ENCODE peak calls at places on chromosomes 12 and 14, in eight cellular contexts. Z, N, I, B, J, Q, C and W are unnamed samples.

GRCh38 chr12:48994224-48995060 is 4.7 kb downstream of the DDN start:
- DNase-seq in Z (no peak), N (no peak), I (no peak), B (no peak), J (no peak), Q (no peak), C (no peak), W (no peak)

GRCh38 chr12:81332054-81332453 is 254.2 kb downstream of the ACSS3 start:
- DNase-seq in Z (no peak), N (no peak), I (no peak), B (no peak), J (no peak), Q (no peak), C (no peak), W (no peak)

GRCh38 chr12:44875954-44876553 is at the start of gene NELL2:
- DNase-seq in Z (peak; percentile 32), N (no peak), I (peak; percentile 46), B (no peak), J (no peak), Q (no peak), C (peak; percentile 46), W (peak; percentile 2)

GRCh38 chr12:45498645-45499044 is 230.9 kb upstream of the ARID2 start:
- DNase-seq in Z (no peak), N (no peak), I (no peak), B (no peak), J (no peak), Q (no peak), C (no peak), W (no peak)

GRCh38 chr14:49464885-49465284 is 121.3 kb downstream of the RPS29 start:
- DNase-seq in Z (peak; percentile 20), N (no peak), I (no peak), B (peak; percentile 12), J (no peak), Q (no peak), C (no peak), W (peak; percentile 5)

GRCh38 chr14:39034481-39035296 is 68.3 kb downstream of the SEC23A start:
- DNase-seq in Z (peak; percentile 22), N (no peak), I (no peak), B (no peak), J (no peak), Q (no peak), C (no peak), W (peak; percentile 21)

GRCh38 chr12:46224401-46224800 is 44.4 kb downstream of the SLC38A1 start:
- DNase-seq in Z (no peak), N (no peak), I (no peak), B (no peak), J (peak; percentile 39), Q (no peak), C (no peak), W (no peak)

GRCh38 chr12:62637679-62638078 is 171.1 kb downstream of the MON2 start:
- DNase-seq in Z (no peak), N (no peak), I (no peak), B (no peak), J (no peak), Q (no peak), C (no peak), W (no peak)

GRCh38 chr12:115060477-115061168 is 376.6 kb upstream of the TBX3 start:
- DNase-seq in Z (no peak), N (no peak), I (no peak), B (no peak), J (no peak), Q (no peak), C (no peak), W (no peak)

GRCh38 chr12:128810182-128811127 is 13.3 kb downstream of the SLC15A4 start:
- DNase-seq in Z (no peak), N (no peak), I (no peak), B (no peak), J (no peak), Q (peak; percentile 92), C (no peak), W (no peak)

GRCh38 chr12:31390991-31391390 is 65.0 kb upstream of the SINHCAF start:
- DNase-seq in Z (no peak), N (no peak), I (no peak), B (no peak), J (no peak), Q (no peak), C (no peak), W (no peak)

GRCh38 chr14:34013714-34014055 is 62.8 kb upstream of the EGLN3 start:
- DNase-seq in Z (no peak), N (no peak), I (no peak), B (no peak), J (no peak), Q (no peak), C (no peak), W (no peak)

GRCh38 chr12:1517007-1517406 is 77.4 kb downstream of the FBXL14 start:
- DNase-seq in Z (peak; percentile 53), N (no peak), I (no peak), B (no peak), J (peak; percentile 82), Q (no peak), C (peak; percentile 15), W (no peak)

GRCh38 chr14:55399912-55400311 is 11.7 kb downstream of the ATG14 start:
- DNase-seq in Z (no peak), N (no peak), I (no peak), B (no peak), J (peak; percentile 44), Q (no peak), C (no peak), W (no peak)

GRCh38 chr14:33962016-33962415 is 11.1 kb upstream of the EGLN3 start:
- DNase-seq in Z (no peak), N (no peak), I (no peak), B (no peak), J (no peak), Q (no peak), C (no peak), W (no peak)

GRCh38 chr12:110563702-110564470 is 19.2 kb downstream of the PPTC7 start:
- DNase-seq in Z (no peak), N (no peak), I (no peak), B (no peak), J (peak; percentile 56), Q (no peak), C (no peak), W (no peak)

DNA sequence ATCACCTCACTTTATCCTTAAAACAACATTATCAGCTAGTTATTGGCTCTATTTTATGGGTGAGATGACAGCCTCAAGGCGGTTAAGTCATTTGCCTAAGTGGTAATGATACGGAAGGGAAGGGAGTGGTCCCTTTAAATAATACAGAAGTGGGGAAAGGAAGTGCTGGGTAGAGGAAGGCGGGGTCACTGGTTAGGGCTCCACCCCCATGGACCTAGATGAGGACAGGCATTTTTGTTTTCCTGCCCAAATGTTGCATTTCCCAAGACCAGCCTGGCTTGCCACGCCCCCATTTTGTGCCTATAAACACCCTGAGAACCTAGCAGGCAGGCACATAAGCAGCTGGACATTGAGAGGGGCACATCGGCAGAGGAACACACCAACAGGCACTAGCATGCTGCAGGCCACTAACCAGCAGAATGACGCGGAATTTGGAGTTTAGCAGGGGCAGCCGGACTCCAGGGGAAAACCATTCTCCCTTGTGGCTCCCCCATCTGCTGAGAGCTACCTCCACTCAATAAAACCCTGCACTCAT is 100.9 kb downstream of the EPS8 start:
- DNase-seq in Z (peak; percentile 76), N (peak; percentile 74), I (no peak), B (peak; percentile 93), J (no peak), Q (no peak), C (no peak), W (peak; percentile 59)
- TF ChIP-seq POLR2A in Z (peak; percentile 39), N (no peak), I (no peak), B (no peak), J (no peak), Q (no peak), C (peak; percentile 55), W (peak; percentile 32)

GRCh38 chr12:27911397-27911796 is 61.1 kb downstream of the PTHLH start:
- DNase-seq in Z (no peak), N (no peak), I (no peak), B (no peak), J (no peak), Q (no peak), C (no peak), W (no peak)

GRCh38 chr12:27913999-27914614 is 58.4 kb downstream of the PTHLH start:
- DNase-seq in Z (no peak), N (no peak), I (no peak), B (no peak), J (no peak), Q (peak; percentile 17), C (no peak), W (no peak)

GRCh38 chr12:27915536-27915935 is 57.0 kb downstream of the PTHLH start:
- DNase-seq in Z (no peak), N (no peak), I (no peak), B (no peak), J (no peak), Q (no peak), C (no peak), W (no peak)

GRCh38 chr12:27919671-27920235 is 52.8 kb downstream of the PTHLH start:
- DNase-seq in Z (no peak), N (no peak), I (no peak), B (no peak), J (no peak), Q (no peak), C (no peak), W (no peak)

DNA sequence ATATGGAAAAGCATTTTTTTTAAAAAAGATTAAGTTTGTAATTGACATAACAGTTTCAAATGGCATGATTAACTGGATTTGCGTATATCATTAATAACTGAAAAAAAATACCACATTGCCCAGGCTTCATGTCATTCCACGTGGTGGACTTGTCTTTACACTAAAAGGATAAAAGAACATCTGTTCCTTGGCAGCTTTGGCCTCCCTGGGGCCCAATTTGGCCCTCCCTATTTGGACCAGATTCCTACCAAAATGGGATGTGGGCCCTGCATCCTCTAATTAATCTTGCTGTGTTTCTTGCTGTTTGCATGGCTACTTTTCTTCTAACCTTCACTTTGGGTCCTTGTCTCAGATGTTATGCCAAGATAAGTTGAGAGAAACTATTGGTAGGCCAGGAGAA is 57.6 kb downstream of the PTHLH start:
- DNase-seq in Z (no peak), N (no peak), I (no peak), B (no peak), J (no peak), Q (no peak), C (no peak), W (no peak)
- TF ChIP-seq POLR2A in Z (no peak), N (no peak), I (no peak), B (no peak), J (no peak), Q (no peak), C (no peak), W (no peak)

GRCh38 chr14:105617201-105617777 is 90.9 kb downstream of the TMEM121 start:
- DNase-seq in Z (no peak), N (peak; percentile 54), I (no peak), B (no peak), J (no peak), Q (peak; percentile 13), C (no peak), W (no peak)

GRCh38 chr14:105622329-105622955 is 96.1 kb downstream of the TMEM121 start:
- DNase-seq in Z (no peak), N (peak; percentile 52), I (no peak), B (no peak), J (no peak), Q (no peak), C (no peak), W (no peak)

GRCh38 chr14:105616802-105617192 is 90.4 kb downstream of the TMEM121 start:
- DNase-seq in Z (no peak), N (peak; percentile 67), I (no peak), B (no peak), J (no peak), Q (no peak), C (no peak), W (no peak)
- TF ChIP-seq POLR2A in Z (no peak), N (no peak), I (no peak), B (no peak), J (no peak), Q (no peak), C (no peak), W (no peak)

GRCh38 chr12:124392991-124393790 is 98.3 kb downstream of the RFLNA start:
- DNase-seq in Z (peak; percentile 89), N (peak; percentile 95), I (no peak), B (no peak), J (peak; percentile 58), Q (no peak), C (peak; percentile 96), W (no peak)
- TF ChIP-seq POLR2A in Z (no peak), N (no peak), I (no peak), B (no peak), J (no peak), Q (no peak), C (no peak), W (no peak)